ENCODE peak calls at places on chromosomes 3 and 15, in eight cellular contexts. U is AG08396; R is bronchial epithelial cell; A is T-helper 2 cell; X is epithelial cell of esophagus; G is stimulated activated CD4-positive, alpha-beta T cell treated with anti-CD3 and anti-CD28 coated beads, Interleukin-1b, Interleukin-23, amount 100 ng/mL, for 1 hour; V is CD14-positive monocyte; T is neural crest cell. N is an unnamed sample.

GRCh38 chr3:186515115-186515514 is 29.1 kb downstream of the CRYGS start:
- DNase-seq in U (no peak), R (no peak), A (no peak), X (no peak), G (no peak), V (no peak), T (no peak), N (peak)

GRCh38 chr15:89912674-89913396 is at the start of gene ARPIN:
- DNase-seq in U (peak), R (no peak), A (no peak), X (peak), G (no peak), V (no peak), T (peak), N (no peak)

GRCh38 chr3:42179110-42179725 is 86.8 kb downstream of the CCK start:
- DNase-seq in U (peak), R (peak), A (no peak), X (peak), G (no peak), V (no peak), T (no peak), N (no peak)

GRCh38 chr3:159732172-159733111 is 256.2 kb upstream of the IL12A start:
- DNase-seq in U (peak), R (peak), A (no peak), X (peak), G (no peak), V (no peak), T (no peak), N (no peak)

GRCh38 chr3:157447026-157447694 is 10.5 kb downstream of the PTX3 start:
- DNase-seq in U (peak), R (peak), A (no peak), X (peak), G (no peak), V (no peak), T (no peak), N (no peak)

GRCh38 chr3:183428140-183429023 is at the start of gene MCF2L2:
- DNase-seq in U (peak), R (no peak), A (peak), X (peak), G (peak), V (no peak), T (peak), N (peak)

GRCh38 chr3:175737646-175738572 is 878.8 kb downstream of the NAALADL2 start:
- DNase-seq in U (peak), R (peak), A (no peak), X (peak), G (no peak), V (no peak), T (no peak), N (no peak)

GRCh38 chr3:13927295-13927694 is 47.4 kb upstream of the WNT7A start:
- DNase-seq in U (no peak), R (no peak), A (no peak), X (peak), G (no peak), V (no peak), T (no peak), N (no peak)

GRCh38 chr3:52301042-52301441 is 13.4 kb downstream of the GLYCTK start:
- DNase-seq in U (no peak), R (no peak), A (no peak), X (no peak), G (no peak), V (no peak), T (no peak), N (no peak)

GRCh38 chr3:189563841-189564563 is 67.2 kb upstream of the TP63 start:
- DNase-seq in U (peak), R (peak), A (no peak), X (peak), G (no peak), V (no peak), T (no peak), N (no peak)

GRCh38 chr15:36284911-36285310 is 294.5 kb upstream of the CDIN1 start:
- DNase-seq in U (no peak), R (no peak), A (no peak), X (no peak), G (no peak), V (no peak), T (no peak), N (no peak)

GRCh38 chr15:41585140-41586047 is 26.4 kb downstream of the TYRO3 start:
- DNase-seq in U (peak), R (peak), A (peak), X (peak), G (peak), V (no peak), T (peak), N (peak)

GRCh38 chr3:48369685-48370329 is 2.2 kb upstream of the FBXW12 start:
- DNase-seq in U (no peak), R (no peak), A (no peak), X (no peak), G (no peak), V (no peak), T (no peak), N (no peak)